ENCODE peak calls at places on chromosome 6, in six cellular contexts. A is iPS-NIHi11; Z is posterior cingulate gyrus; R is NCI-H2171; B is RWPE1; K is stimulated activated CD8-positive, alpha-beta memory T cell treated with anti-CD3 and anti-CD28 coated beads, Interleukin-2, amount 100 ng/mL, for 1 hour. I is an unnamed sample.

GRCh38 chr6:42963855-42964605 is 3.5 kb downstream of the GNMT start:
- DNase-seq in K (no peak), Z (no peak), B (no peak), A (peak; percentile 80), R (no peak), I (peak; percentile 77)

GRCh38 chr6:158422629-158423238 is 110.5 kb downstream of the TULP4 start:
- DNase-seq in A (no peak), Z (no peak), B (no peak), K (no peak), R (no peak), I (no peak)

GRCh38 chr6:32086661-32087573 is 22.2 kb downstream of the TNXB start:
- DNase-seq in A (peak; percentile 75), B (peak; percentile 49), K (no peak), Z (no peak), R (no peak), I (no peak)

GRCh38 chr6:38773338-38773737 is 58.2 kb downstream of the DNAH8 start:
- DNase-seq in B (no peak), R (peak; percentile 3), Z (no peak), K (no peak), A (peak; percentile 85), I (no peak)

GRCh38 chr6:113094781-113095180 is 747.7 kb downstream of the RFPL4B start:
- DNase-seq in R (no peak), A (no peak), K (no peak), Z (no peak), B (no peak), I (no peak)

GRCh38 chr6:111291860-111292259 is 191.2 kb downstream of the REV3L start:
- DNase-seq in R (no peak), K (no peak), Z (no peak), B (no peak), A (no peak), I (no peak)

GRCh38 chr6:74579794-74580193 is 626.1 kb downstream of the COL12A1 start:
- DNase-seq in R (no peak), Z (no peak), A (no peak), B (no peak), K (no peak), I (no peak)

GRCh38 chr6:34177181-34177591 is 31.3 kb upstream of the GRM4 start:
- DNase-seq in Z (no peak), A (no peak), K (no peak), R (no peak), B (no peak), I (no peak)

GRCh38 chr6:131885237-131885636 is 65.9 kb downstream of the CCN2 start:
- DNase-seq in A (no peak), K (no peak), R (no peak), B (no peak), Z (no peak), I (no peak)

GRCh38 chr6:52531396-52531795 is 45.5 kb downstream of the TRAM2 start:
- DNase-seq in R (no peak), B (no peak), A (no peak), K (no peak), Z (no peak), I (no peak)

GRCh38 chr6:91653954-91654843 is 1067.3 kb upstream of the MAP3K7 start:
- DNase-seq in B (no peak), A (peak; percentile 17), Z (no peak), K (no peak), R (no peak), I (peak; percentile 24)

GRCh38 chr6:166025149-166025898 is 142.3 kb downstream of the TBXT start:
- DNase-seq in B (no peak), R (no peak), K (no peak), Z (no peak), A (no peak), I (no peak)

GRCh38 chr6:3263091-3263490 is 4.3 kb downstream of the PSMG4 start:
- DNase-seq in A (no peak), B (no peak), R (no peak), Z (no peak), K (no peak), I (no peak)

GRCh38 chr6:11556308-11556707 is 18.8 kb downstream of the TMEM170B start:
- DNase-seq in K (no peak), Z (no peak), R (no peak), B (no peak), A (peak; percentile 39), I (no peak)

GRCh38 chr6:35725721-35726438 is 11.0 kb upstream of the ARMC12 start:
- DNase-seq in A (no peak), K (no peak), Z (peak; percentile 21), R (no peak), B (peak; percentile 46), I (no peak)

GRCh38 chr6:130296854-130297253 is 69.0 kb upstream of the TMEM200A start:
- DNase-seq in Z (no peak), B (no peak), K (no peak), A (peak; percentile 29), R (no peak), I (no peak)

GRCh38 chr6:54910326-54910952 is 63.9 kb downstream of the FAM83B start:
- DNase-seq in B (no peak), A (no peak), K (no peak), R (no peak), Z (no peak), I (no peak)

GRCh38 chr6:15340105-15340601 is 94.3 kb downstream of the JARID2 start:
- DNase-seq in K (no peak), R (no peak), Z (no peak), B (no peak), A (no peak), I (no peak)

GRCh38 chr6:15841937-15842698 is 179.3 kb upstream of the DTNBP1 start:
- DNase-seq in K (no peak), Z (no peak), R (no peak), B (no peak), A (no peak), I (no peak)

GRCh38 chr6:37632989-37633550 is 64.6 kb downstream of the MDGA1 start:
- DNase-seq in K (no peak), R (no peak), B (no peak), Z (no peak), A (no peak), I (no peak)

GRCh38 chr6:30556714-30556963 is 350 bp upstream of the GNL1 start:
- DNase-seq in K (peak; percentile 72), A (no peak), Z (peak; percentile 90), B (peak; percentile 79), R (no peak), I (no peak)

GRCh38 chr6:168280020-168280898 is 39.3 kb downstream of the DACT2 start:
- DNase-seq in B (no peak), Z (no peak), R (no peak), A (no peak), K (no peak), I (no peak)

GRCh38 chr6:42359021-42359420 is 92.7 kb downstream of the TRERF1 start:
- DNase-seq in K (no peak), Z (no peak), A (no peak), R (no peak), B (no peak), I (no peak)

GRCh38 chr6:5996701-5997419 is 9.9 kb downstream of the NRN1 start:
- DNase-seq in R (peak; percentile 19), Z (no peak), B (no peak), K (no peak), A (no peak), I (no peak)

GRCh38 chr6:25278914-25279747 is at the start of gene CARMIL1:
- DNase-seq in Z (peak; percentile 71), R (peak; percentile 89), A (peak; percentile 93), B (peak; percentile 93), K (peak; percentile 20), I (peak; percentile 43)

GRCh38 chr6:111484655-111484974 is 1.6 kb upstream of the REV3L start:
- DNase-seq in B (no peak), K (no peak), A (no peak), Z (no peak), R (no peak), I (no peak)

GRCh38 chr6:168386973-168387372 is 54.0 kb upstream of the SMOC2 start:
- DNase-seq in B (no peak), Z (no peak), R (no peak), K (no peak), A (no peak), I (no peak)

GRCh38 chr6:144581807-144582537 is 296.8 kb downstream of the UTRN start:
- DNase-seq in K (no peak), Z (no peak), B (no peak), A (peak; percentile 37), R (no peak), I (no peak)

I was measured in NCI-H1694.